ENCODE peak calls at places on chromosomes 2 and 18, in five cellular contexts. M, S, U, G and A are unnamed samples.

GRCh38 chr2:30254692-30255015 is 23.3 kb downstream of the LBH start:
- DNase-seq in S (no peak), G (no peak), U (no peak), M (no peak), A (no peak)

GRCh38 chr2:188293601-188294482 is 2.2 kb downstream of the GULP1 start:
- DNase-seq in S (peak), G (no peak), U (peak), M (no peak), A (no peak)

GRCh38 chr18:75477913-75478312 is 50.4 kb upstream of the SMIM21 start:
- DNase-seq in G (peak), S (no peak), M (no peak), U (no peak), A (peak)

GRCh38 chr2:220493871-220494525 is 866.6 kb downstream of the SLC4A3 start:
- DNase-seq in S (no peak), G (no peak), M (no peak), U (no peak), A (no peak)

GRCh38 chr18:48623468-48624220 is 84.8 kb downstream of the CTIF start:
- DNase-seq in M (no peak), S (no peak), G (no peak), U (no peak), A (no peak)

GRCh38 chr2:236375973-236376476 is 111.8 kb upstream of the ASB18 start:
- DNase-seq in U (no peak), S (no peak), G (no peak), M (no peak), A (no peak)

GRCh38 chr18:46630160-46630559 is 26.9 kb downstream of the LOXHD1 start:
- DNase-seq in U (no peak), G (peak), M (no peak), S (no peak), A (no peak)

GRCh38 chr2:191453756-191454155 is 208.6 kb downstream of the MYO1B start:
- DNase-seq in G (no peak), S (no peak), U (no peak), M (no peak), A (no peak)

GRCh38 chr18:49066977-49067556 is 116.3 kb upstream of the SMAD7 start:
- DNase-seq in S (no peak), U (no peak), G (no peak), M (no peak), A (no peak)

GRCh38 chr2:32559136-32559535 is 68.7 kb upstream of the TTC27 start:
- DNase-seq in M (no peak), G (peak), U (no peak), S (no peak), A (no peak)

GRCh38 chr2:215363039-215363438 is 51.2 kb downstream of the ATIC start:
- DNase-seq in S (no peak), G (no peak), M (no peak), U (no peak), A (no peak)

GRCh38 chr2:174868916-174869315 is 104.6 kb upstream of the CHRNA1 start:
- DNase-seq in U (no peak), S (no peak), G (no peak), M (no peak), A (no peak)

GRCh38 chr2:165114345-165114943 is 89.4 kb downstream of the SCN3A start:
- DNase-seq in S (no peak), M (no peak), U (no peak), G (no peak), A (no peak)

GRCh38 chr2:45194611-45195010 is 185.4 kb upstream of the SIX2 start:
- DNase-seq in S (no peak), U (no peak), G (no peak), M (no peak), A (no peak)

GRCh38 chr2:160308915-160309314 is 108.8 kb upstream of the ITGB6 start:
- DNase-seq in S (no peak), M (no peak), U (no peak), G (no peak), A (no peak)

GRCh38 chr18:47036298-47036874 is 965 bp upstream of the ELOA2 start:
- DNase-seq in S (no peak), M (peak), U (peak), G (peak), A (no peak)

GRCh38 chr2:163570391-163570790 is 165.4 kb downstream of the FIGN start:
- DNase-seq in G (no peak), U (no peak), M (no peak), S (no peak), A (no peak)

GRCh38 chr2:154694881-154695280 is 3.6 kb upstream of the KCNJ3 start:
- DNase-seq in U (no peak), S (no peak), M (no peak), G (no peak), A (no peak)

GRCh38 chr2:170812716-170813585 is 3.7 kb upstream of the GAD1 start:
- DNase-seq in M (peak), G (peak), U (peak), S (no peak), A (no peak)

GRCh38 chr18:41875094-41875780 is 79.8 kb upstream of the PIK3C3 start:
- DNase-seq in M (no peak), S (no peak), U (no peak), G (no peak), A (no peak)

GRCh38 chr18:63079114-63079513 is 240.5 kb downstream of the BCL2 start:
- DNase-seq in G (peak), U (no peak), M (no peak), S (no peak), A (no peak)

GRCh38 chr2:222689322-222689721 is 17.9 kb downstream of the MOGAT1 start:
- DNase-seq in U (no peak), M (no peak), G (no peak), S (no peak), A (no peak)

GRCh38 chr2:27285481-27285880 is 3.3 kb downstream of the TRIM54 start:
- DNase-seq in M (no peak), G (no peak), S (no peak), U (no peak), A (no peak)

GRCh38 chr2:205188516-205189138 is 493.7 kb upstream of the NRP2 start:
- DNase-seq in G (no peak), M (no peak), S (no peak), U (no peak), A (no peak)

GRCh38 chr2:70772486-70773155 is 4.6 kb upstream of the ADD2 start:
- DNase-seq in M (no peak), S (no peak), U (no peak), G (no peak), A (no peak)

GRCh38 chr18:8766576-8767253 is 61.4 kb downstream of the MTCL1 start:
- DNase-seq in G (no peak), M (no peak), U (no peak), S (no peak), A (no peak)

GRCh38 chr2:217919781-217920351 is 82.9 kb downstream of the TNS1 start:
- DNase-seq in U (no peak), S (no peak), G (no peak), M (no peak), A (no peak)

GRCh38 chr2:108314586-108315296 is 26.0 kb downstream of the SULT1C2 start:
- DNase-seq in M (no peak), G (no peak), S (no peak), U (no peak), A (no peak)

GRCh38 chr2:104758199-104758620 is 95.7 kb upstream of the POU3F3 start:
- DNase-seq in M (no peak), U (no peak), S (no peak), G (no peak), A (no peak)

GRCh38 chr2:23649285-23649684 is 264.3 kb downstream of the KLHL29 start:
- DNase-seq in U (no peak), G (no peak), S (no peak), M (no peak), A (no peak)

GRCh38 chr2:54559593-54560145 is 103.5 kb downstream of the SPTBN1 start:
- DNase-seq in S (no peak), U (peak), M (peak), G (peak), A (peak)

GRCh38 chr2:69565431-69565839 is 78.1 kb downstream of the AAK1 start:
- DNase-seq in M (peak), U (peak), G (peak), S (peak), A (peak)